ENCODE peak calls at places on chromosome 4, in five cellular contexts. T, S, N, U and E are unnamed samples.
A peak's percentile ranks its signal among the peaks of the same experiment; 100 is the strongest.

GRCh38 chr4:101039367-101039766 is 308.0 kb downstream of the PPP3CA start:
- DNase-seq in S (no peak), N (no peak), T (no peak), U (no peak), E (no peak)

GRCh38 chr4:25859429-25860148 is 3.2 kb downstream of the SEL1L3 start:
- DNase-seq in N (no peak), U (peak; percentile 17), S (no peak), T (no peak), E (peak; percentile 54)

GRCh38 chr4:182245541-182246245 is 2.5 kb downstream of the TENM3 start:
- DNase-seq in S (peak; percentile 35), N (peak; percentile 19), T (no peak), U (no peak), E (no peak)

GRCh38 chr4:183618681-183619080 is 40.3 kb downstream of the RWDD4 start:
- DNase-seq in T (no peak), S (peak; percentile 52), U (no peak), N (no peak), E (no peak)

GRCh38 chr4:824461-825062 is 1.4 kb downstream of the CPLX1 start:
- DNase-seq in T (peak; percentile 33), S (no peak), N (no peak), U (no peak), E (no peak)

GRCh38 chr4:119026662-119027444 is 108.8 kb upstream of the MYOZ2 start:
- DNase-seq in S (peak; percentile 56), U (no peak), T (no peak), N (no peak), E (no peak)

GRCh38 chr4:84319124-84319523 is 180.0 kb downstream of the NKX6-1 start:
- DNase-seq in S (peak; percentile 66), U (no peak), T (no peak), N (peak; percentile 91), E (no peak)

GRCh38 chr4:3128976-3129375 is 54.5 kb downstream of the HTT start:
- DNase-seq in T (no peak), N (peak; percentile 33), S (peak; percentile 71), U (no peak), E (no peak)

GRCh38 chr4:71558248-71558647 is 219.4 kb downstream of the SLC4A4 start:
- DNase-seq in N (no peak), S (no peak), U (no peak), T (no peak), E (peak; percentile 1)

GRCh38 chr4:13483142-13484044 is 747 bp downstream of the RAB28 start:
- DNase-seq in T (peak; percentile 4), N (peak; percentile 63), U (no peak), S (peak; percentile 73), E (no peak)

GRCh38 chr4:21522296-21522695 is 426.3 kb downstream of the KCNIP4 start:
- DNase-seq in T (no peak), S (no peak), N (peak; percentile 3), U (no peak), E (no peak)

GRCh38 chr4:173539986-173540385 is 10.0 kb upstream of the HAND2 start:
- DNase-seq in U (no peak), N (no peak), T (no peak), S (no peak), E (no peak)

GRCh38 chr4:69843301-69843700 is 16.6 kb downstream of the SULT1E1 start:
- DNase-seq in N (no peak), U (no peak), T (no peak), S (no peak), E (no peak)

GRCh38 chr4:107196312-107196711 is 160.2 kb upstream of the DKK2 start:
- DNase-seq in N (no peak), T (no peak), U (no peak), S (no peak), E (no peak)

GRCh38 chr4:47061435-47061834 is 30.1 kb downstream of the GABRB1 start:
- DNase-seq in T (no peak), U (no peak), N (no peak), S (peak; percentile 24), E (no peak)

GRCh38 chr4:19298998-19299397 is 952.7 kb upstream of the SLIT2 start:
- DNase-seq in U (no peak), S (peak; percentile 61), T (no peak), N (no peak), E (no peak)

GRCh38 chr4:21882050-21882839 is 66.3 kb downstream of the KCNIP4 start:
- DNase-seq in S (peak; percentile 75), T (no peak), N (no peak), U (no peak), E (no peak)

GRCh38 chr4:48831532-48832015 is 686 bp downstream of the OCIAD1 start:
- DNase-seq in T (no peak), S (peak; percentile 26), U (no peak), N (no peak), E (no peak)

GRCh38 chr4:86586160-86586572 is 7.9 kb upstream of the PTPN13 start:
- DNase-seq in U (no peak), S (peak; percentile 22), T (no peak), N (peak; percentile 71), E (no peak)

GRCh38 chr4:184012937-184013336 is 107.8 kb downstream of the STOX2 start:
- DNase-seq in U (no peak), S (no peak), N (no peak), T (no peak), E (no peak)

GRCh38 chr4:38782452-38783108 is at the start of gene TLR10:
- DNase-seq in S (peak; percentile 58), U (no peak), N (peak; percentile 56), T (peak; percentile 44), E (no peak)

GRCh38 chr4:76781698-76782595 is 116.0 kb downstream of the SOWAHB start:
- DNase-seq in N (peak; percentile 98), S (peak; percentile 96), T (no peak), U (no peak), E (peak; percentile 49)

GRCh38 chr4:26267087-26267486 is 53.7 kb upstream of the RBPJ start:
- DNase-seq in U (no peak), S (peak; percentile 30), T (no peak), N (no peak), E (no peak)

GRCh38 chr4:73944061-73944875 is 37.6 kb downstream of the PF4 start:
- DNase-seq in U (no peak), T (peak; percentile 62), N (peak; percentile 53), S (peak; percentile 29), E (no peak)

GRCh38 chr4:36024901-36025610 is 219.3 kb downstream of the ARAP2 start:
- DNase-seq in N (no peak), S (no peak), T (no peak), U (no peak), E (no peak)

GRCh38 chr4:8547108-8547911 is 32.9 kb upstream of the GPR78 start:
- DNase-seq in T (no peak), N (peak; percentile 59), S (peak; percentile 84), U (no peak), E (peak; percentile 76)

GRCh38 chr4:44326716-44327115 is 121.9 kb downstream of the KCTD8 start:
- DNase-seq in S (peak; percentile 1), U (no peak), N (peak; percentile 41), T (no peak), E (no peak)

GRCh38 chr4:99587302-99587701 is 12.7 kb downstream of the MTTP start:
- DNase-seq in U (no peak), S (no peak), N (no peak), T (no peak), E (no peak)

GRCh38 chr4:51853027-51853682 is 10.2 kb downstream of the DCUN1D4 start:
- DNase-seq in T (no peak), U (no peak), S (no peak), N (no peak), E (no peak)

GRCh38 chr4:152479428-152480026 is 56.4 kb downstream of the FBXW7 start:
- DNase-seq in U (no peak), T (no peak), N (peak; percentile 84), S (peak; percentile 66), E (no peak)

GRCh38 chr4:173937871-173938270 is 345.6 kb downstream of the FBXO8 start:
- DNase-seq in U (no peak), N (no peak), T (no peak), S (no peak), E (no peak)

GRCh38 chr4:98680806-98681205 is 22.4 kb upstream of the TSPAN5 start:
- DNase-seq in N (no peak), T (no peak), U (no peak), S (no peak), E (no peak)

GRCh38 chr4:122819708-122820449 is 6.8 kb upstream of the FGF2 start:
- DNase-seq in U (no peak), S (peak; percentile 80), N (peak; percentile 71), T (no peak), E (no peak)

GRCh38 chr4:91826186-91826585 is 477.6 kb upstream of the GRID2 start:
- DNase-seq in S (no peak), N (peak; percentile 66), T (no peak), U (no peak), E (no peak)

GRCh38 chr4:148243837-148244236 is 198.4 kb downstream of the NR3C2 start:
- DNase-seq in N (no peak), T (no peak), U (no peak), S (no peak), E (no peak)

GRCh38 chr4:6205584-6205965 is 5.2 kb upstream of the JAKMIP1 start:
- DNase-seq in U (no peak), T (no peak), N (no peak), S (no peak), E (no peak)

GRCh38 chr4:48375651-48376291 is 34.4 kb downstream of the SLAIN2 start:
- DNase-seq in T (no peak), S (peak; percentile 91), N (peak; percentile 93), U (no peak), E (no peak)

DNA sequence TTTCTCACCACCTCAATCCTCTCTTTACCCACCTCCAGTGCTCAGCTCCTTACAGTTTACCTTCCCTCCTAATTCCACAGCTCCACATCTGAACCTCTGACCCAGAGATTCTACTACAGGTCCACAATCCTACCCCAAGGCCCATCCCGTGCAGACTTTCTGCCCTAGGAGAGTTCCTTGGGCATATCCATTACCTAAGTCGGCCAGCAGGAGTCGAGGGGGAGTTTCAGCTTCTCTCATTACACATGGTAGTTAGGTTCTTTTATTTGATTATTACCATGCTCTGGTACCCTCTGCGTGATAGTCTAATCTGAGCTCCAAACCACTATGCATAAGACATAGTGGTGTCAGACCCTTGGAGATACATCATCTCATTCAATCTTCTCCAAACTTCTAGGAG is 117.9 kb downstream of the SH3RF1 start:
- DNase-seq in S (no peak), T (no peak), U (no peak), N (no peak), E (no peak)
- TF ChIP-seq CTCF in S (peak; percentile 23), T (no peak), U (no peak), N (no peak), E (no peak)

GRCh38 chr4:10593130-10593529 is 91.4 kb downstream of the CLNK start:
- DNase-seq in T (no peak), U (no peak), N (peak; percentile 17), S (no peak), E (no peak)
- TF ChIP-seq CTCF in T (no peak), U (no peak), N (no peak), S (no peak), E (no peak)

GRCh38 chr4:94571301-94571700 is 119.6 kb downstream of the PDLIM5 start:
- DNase-seq in U (no peak), N (no peak), T (no peak), S (no peak), E (no peak)
- TF ChIP-seq CTCF in U (no peak), N (no peak), T (no peak), S (no peak), E (no peak)

GRCh38 chr4:157291071-157291470 is 70.5 kb downstream of the GRIA2 start:
- DNase-seq in N (no peak), U (no peak), S (peak; percentile 10), T (no peak), E (no peak)
- TF ChIP-seq CTCF in N (no peak), U (no peak), S (peak; percentile 12), T (no peak), E (no peak)